ENCODE peak calls at places on chromosomes 11 and 22, in four cellular contexts. X is GM13976, B is fibroblast of pulmonary artery, S is amniotic epithelial cell. H is an unnamed sample.

GRCh38 chr11:69573751-69574382 is 67.1 kb upstream of the CCND1 start:
- DNase-seq in B (no peak), S (no peak), X (no peak), H (no peak)

GRCh38 chr11:10125522-10126133 is 168.4 kb downstream of the SBF2 start:
- DNase-seq in S (no peak), X (no peak), B (peak), H (no peak)

GRCh38 chr11:117509543-117509942 is 181.9 kb downstream of the CEP164 start:
- DNase-seq in S (no peak), X (no peak), B (no peak), H (no peak)

GRCh38 chr11:3227568-3228444 is 4.4 kb downstream of the MRGPRE start:
- DNase-seq in X (no peak), B (no peak), S (no peak), H (no peak)

GRCh38 chr22:23395476-23396361 is 184.4 kb downstream of the IGLL1 start:
- DNase-seq in X (peak), S (no peak), B (no peak), H (no peak)

GRCh38 chr22:47356433-47357011 is 594.1 kb downstream of the TBC1D22A start:
- DNase-seq in B (no peak), X (no peak), S (no peak), H (no peak)

GRCh38 chr11:1222491-1223345 is at the start of gene MUC5B:
- DNase-seq in X (no peak), S (peak), B (no peak), H (no peak)

GRCh38 chr22:47107431-47107830 is 345.0 kb downstream of the TBC1D22A start:
- DNase-seq in S (peak), X (no peak), B (peak), H (peak)

GRCh38 chr11:79263001-79263400 is 177.8 kb downstream of the TENM4 start:
- DNase-seq in S (no peak), B (peak), X (no peak), H (no peak)

GRCh38 chr22:44340271-44341239 is 27.8 kb upstream of the SHISAL1 start:
- DNase-seq in X (no peak), B (no peak), S (no peak), H (no peak)

GRCh38 chr11:31262761-31263160 is 106.8 kb downstream of the DCDC1 start:
- DNase-seq in S (no peak), B (no peak), X (no peak), H (no peak)

H was measured in fibroblast of villous mesenchyme.